ENCODE peak calls at places on chromosomes 4 and X, in eight cellular contexts. K, M, J, Y, O, A, H and B are unnamed samples.
A peak's percentile ranks its signal among the peaks of the same experiment; 100 is the strongest.

GRCh38 chr4:103075894-103076776 is at the start of gene SLC9B2:
- DNase-seq in A (peak; percentile 67), M (peak; percentile 48), H (peak; percentile 83), K (peak; percentile 68), O (peak; percentile 75), J (peak; percentile 54), Y (peak; percentile 87), B (peak; percentile 91)

GRCh38 chr4:82583897-82584604 is 22.3 kb upstream of the TMEM150C start:
- DNase-seq in J (no peak), H (no peak), O (no peak), Y (no peak), M (no peak), A (no peak), K (no peak), B (no peak)

GRCh38 chr4:108649863-108650211 is 562 bp upstream of the OSTC start:
- DNase-seq in O (no peak), A (no peak), H (no peak), M (no peak), Y (no peak), J (no peak), K (no peak), B (no peak)

GRCh38 chr4:164109517-164109916 is 615.0 kb downstream of the TMA16 start:
- DNase-seq in K (no peak), J (no peak), Y (no peak), A (no peak), O (no peak), H (no peak), M (no peak), B (no peak)

GRCh38 chr4:53576676-53577372 is 14.5 kb downstream of the LNX1 start:
- DNase-seq in M (no peak), H (no peak), J (peak; percentile 40), K (no peak), O (no peak), A (no peak), Y (no peak), B (no peak)

GRCh38 chrX:41561045-41561444 is 113.9 kb downstream of the NYX start:
- DNase-seq in A (no peak), O (peak; percentile 36), H (no peak), Y (peak; percentile 64), M (no peak), J (peak; percentile 71), K (no peak), B (peak; percentile 42)

GRCh38 chr4:54234497-54235205 is 5.6 kb downstream of the PDGFRA start:
- DNase-seq in J (no peak), K (no peak), M (no peak), Y (no peak), O (no peak), A (no peak), H (no peak), B (no peak)

GRCh38 chrX:98956014-98956413 is 1454.1 kb downstream of the PCDH19 start:
- DNase-seq in H (no peak), M (no peak), Y (no peak), K (no peak), J (no peak), O (no peak), A (no peak), B (no peak)

GRCh38 chr4:136306361-136306760 is 1225.9 kb downstream of the PCDH18 start:
- DNase-seq in Y (no peak), K (no peak), A (no peak), M (no peak), J (no peak), O (no peak), H (no peak), B (no peak)